ENCODE peak calls at places on chromosomes 12 and 14, in six cellular contexts. One of them, this sample, is unnamed.

GRCh38 chr12:65609359-65609771 is 214.9 kb upstream of the HMGA2 start:
- DNase-seq in adrenal gland: no peak
- DNase-seq in HCT116: peak; percentile 48
- DNase-seq in A549: no peak
- DNase-seq in ovary: no peak
- DNase-seq in heart left ventricle: no peak
- DNase-seq in this sample: no peak

GRCh38 chr14:68710776-68711175 is 82.1 kb downstream of the ZFP36L1 start:
- DNase-seq in HCT116: no peak
- DNase-seq in A549: no peak
- DNase-seq in heart left ventricle: no peak
- DNase-seq in adrenal gland: no peak
- DNase-seq in ovary: no peak
- DNase-seq in this sample: peak; percentile 11

GRCh38 chr12:45591635-45592034 is 137.9 kb upstream of the ARID2 start:
- DNase-seq in heart left ventricle: no peak
- DNase-seq in HCT116: no peak
- DNase-seq in adrenal gland: no peak
- DNase-seq in ovary: no peak
- DNase-seq in A549: no peak
- DNase-seq in this sample: no peak

GRCh38 chr12:110012659-110013058 is 13.4 kb downstream of the ANKRD13A start:
- DNase-seq in adrenal gland: no peak
- DNase-seq in heart left ventricle: no peak
- DNase-seq in ovary: no peak
- DNase-seq in A549: no peak
- DNase-seq in HCT116: no peak
- DNase-seq in this sample: no peak

GRCh38 chr14:90184571-90185266 is 71.6 kb upstream of the PSMC1 start:
- DNase-seq in A549: no peak
- DNase-seq in ovary: no peak
- DNase-seq in HCT116: no peak
- DNase-seq in heart left ventricle: no peak
- DNase-seq in adrenal gland: no peak
- DNase-seq in this sample: no peak

GRCh38 chr12:121787063-121787774 is 6.3 kb downstream of the RHOF start:
- DNase-seq in ovary: no peak
- DNase-seq in A549: no peak
- DNase-seq in heart left ventricle: no peak
- DNase-seq in adrenal gland: peak; percentile 56
- DNase-seq in HCT116: no peak
- DNase-seq in this sample: no peak

GRCh38 chr12:25866586-25867378 is 91.7 kb upstream of the RASSF8 start:
- DNase-seq in ovary: no peak
- DNase-seq in HCT116: no peak
- DNase-seq in heart left ventricle: no peak
- DNase-seq in A549: no peak
- DNase-seq in adrenal gland: no peak
- DNase-seq in this sample: no peak

GRCh38 chr14:74562515-74563232 is 49.4 kb downstream of the LTBP2 start:
- DNase-seq in HCT116: no peak
- DNase-seq in A549: no peak
- DNase-seq in ovary: no peak
- DNase-seq in heart left ventricle: no peak
- DNase-seq in adrenal gland: no peak
- DNase-seq in this sample: no peak

GRCh38 chr12:52529417-52529816 is 9.2 kb upstream of the KRT5 start:
- DNase-seq in adrenal gland: no peak
- DNase-seq in HCT116: no peak
- DNase-seq in ovary: no peak
- DNase-seq in heart left ventricle: no peak
- DNase-seq in A549: no peak
- DNase-seq in this sample: no peak

GRCh38 chr14:68047910-68048309 is 228.3 kb downstream of the RAD51B start:
- DNase-seq in HCT116: no peak
- DNase-seq in A549: no peak
- DNase-seq in adrenal gland: no peak
- DNase-seq in heart left ventricle: no peak
- DNase-seq in ovary: no peak
- DNase-seq in this sample: no peak

GRCh38 chr12:51913071-51914033 is 6.0 kb downstream of the ACVRL1 start:
- DNase-seq in A549: no peak
- DNase-seq in adrenal gland: no peak
- DNase-seq in ovary: no peak
- DNase-seq in heart left ventricle: no peak
- DNase-seq in HCT116: no peak
- DNase-seq in this sample: no peak

GRCh38 chr14:38721822-38722431 is 381.1 kb downstream of the SEC23A start:
- DNase-seq in adrenal gland: peak; percentile 82
- DNase-seq in heart left ventricle: peak; percentile 45
- DNase-seq in A549: peak; percentile 18
- DNase-seq in ovary: no peak
- DNase-seq in HCT116: peak; percentile 40
- DNase-seq in this sample: peak; percentile 24

GRCh38 chr14:101349108-101349507 is 212.2 kb upstream of the DIO3 start:
- DNase-seq in HCT116: no peak
- DNase-seq in adrenal gland: no peak
- DNase-seq in heart left ventricle: no peak
- DNase-seq in A549: no peak
- DNase-seq in ovary: no peak
- DNase-seq in this sample: no peak

GRCh38 chr14:72253503-72253902 is 321.3 kb downstream of the RGS6 start:
- DNase-seq in adrenal gland: no peak
- DNase-seq in HCT116: no peak
- DNase-seq in heart left ventricle: no peak
- DNase-seq in A549: no peak
- DNase-seq in ovary: no peak
- DNase-seq in this sample: no peak

GRCh38 chr12:132506730-132507538 is 17.0 kb downstream of the FBRSL1 start:
- DNase-seq in heart left ventricle: peak; percentile 91
- DNase-seq in HCT116: no peak
- DNase-seq in ovary: peak; percentile 55
- DNase-seq in adrenal gland: peak; percentile 97
- DNase-seq in A549: no peak
- DNase-seq in this sample: peak; percentile 77

GRCh38 chr12:112961536-112961935 is 16.8 kb upstream of the OAS2 start:
- DNase-seq in heart left ventricle: no peak
- DNase-seq in ovary: no peak
- DNase-seq in adrenal gland: no peak
- DNase-seq in A549: no peak
- DNase-seq in HCT116: no peak
- DNase-seq in this sample: no peak

GRCh38 chr14:58864751-58865519 is 227.2 kb downstream of the DACT1 start:
- DNase-seq in heart left ventricle: peak; percentile 20
- DNase-seq in HCT116: no peak
- DNase-seq in adrenal gland: no peak
- DNase-seq in ovary: no peak
- DNase-seq in A549: no peak
- DNase-seq in this sample: no peak

GRCh38 chr14:53979747-53980642 is 23.4 kb upstream of the BMP4 start:
- DNase-seq in A549: no peak
- DNase-seq in heart left ventricle: peak; percentile 8
- DNase-seq in adrenal gland: peak; percentile 84
- DNase-seq in ovary: peak; percentile 56
- DNase-seq in HCT116: no peak
- DNase-seq in this sample: no peak

GRCh38 chr14:78131616-78132015 is 38.6 kb upstream of the NRXN3 start:
- DNase-seq in heart left ventricle: no peak
- DNase-seq in A549: no peak
- DNase-seq in adrenal gland: no peak
- DNase-seq in HCT116: no peak
- DNase-seq in ovary: no peak
- DNase-seq in this sample: no peak

GRCh38 chr12:21527451-21528180 is 1.5 kb downstream of the SPX start:
- DNase-seq in ovary: no peak
- DNase-seq in adrenal gland: peak; percentile 56
- DNase-seq in HCT116: no peak
- DNase-seq in heart left ventricle: peak; percentile 56
- DNase-seq in A549: peak; percentile 70
- DNase-seq in this sample: peak; percentile 19

GRCh38 chr12:88570103-88570502 is 10.2 kb downstream of the KITLG start:
- DNase-seq in heart left ventricle: no peak
- DNase-seq in adrenal gland: no peak
- DNase-seq in ovary: no peak
- DNase-seq in HCT116: no peak
- DNase-seq in A549: no peak
- DNase-seq in this sample: no peak

GRCh38 chr12:68109444-68110217 is 49.9 kb downstream of the IFNG start:
- DNase-seq in heart left ventricle: no peak
- DNase-seq in A549: no peak
- DNase-seq in HCT116: no peak
- DNase-seq in adrenal gland: no peak
- DNase-seq in ovary: no peak
- DNase-seq in this sample: no peak

GRCh38 chr12:109770104-109770860 is 56.7 kb downstream of the FAM222A start:
- DNase-seq in HCT116: no peak
- DNase-seq in ovary: peak; percentile 67
- DNase-seq in A549: no peak
- DNase-seq in adrenal gland: no peak
- DNase-seq in heart left ventricle: no peak
- DNase-seq in this sample: no peak

GRCh38 chr14:89399594-89400068 is 17.4 kb downstream of the FOXN3 start:
- DNase-seq in heart left ventricle: no peak
- DNase-seq in A549: no peak
- DNase-seq in ovary: no peak
- DNase-seq in HCT116: no peak
- DNase-seq in adrenal gland: peak; percentile 58
- DNase-seq in this sample: no peak

GRCh38 chr12:108587826-108588225 is 10.1 kb downstream of the TMEM119 start:
- DNase-seq in heart left ventricle: no peak
- DNase-seq in HCT116: no peak
- DNase-seq in A549: no peak
- DNase-seq in adrenal gland: no peak
- DNase-seq in ovary: no peak
- DNase-seq in this sample: no peak
- TF ChIP-seq POLR2A in heart left ventricle: no peak
- TF ChIP-seq POLR2A in HCT116: no peak
- TF ChIP-seq POLR2A in A549: no peak
- TF ChIP-seq POLR2A in adrenal gland: no peak
- TF ChIP-seq POLR2A in ovary: no peak
- TF ChIP-seq POLR2A in this sample: no peak

DNA sequence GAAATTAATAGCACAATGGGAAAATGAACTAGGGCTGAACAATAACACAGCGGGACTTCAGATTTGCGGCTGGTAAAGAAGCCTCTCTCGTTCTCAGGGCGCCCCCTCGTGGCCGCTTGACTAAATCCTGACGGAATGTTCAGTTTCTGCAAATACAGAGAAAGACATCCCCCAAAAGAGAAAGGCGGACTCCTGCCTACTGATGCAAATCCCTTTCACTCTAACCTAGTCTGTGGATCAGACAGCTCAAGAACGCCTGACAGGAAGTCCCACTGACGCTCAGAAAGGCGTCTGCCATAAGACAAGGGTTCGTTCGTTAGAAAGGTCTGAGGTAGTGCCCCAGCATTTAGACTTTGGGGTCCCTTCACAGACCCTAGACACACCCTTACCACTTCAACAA is 2.5 kb downstream of the NUAK1 start:
- DNase-seq in A549: peak; percentile 59
- DNase-seq in heart left ventricle: peak; percentile 87
- DNase-seq in ovary: peak; percentile 85
- DNase-seq in HCT116: peak; percentile 37
- DNase-seq in adrenal gland: peak; percentile 89
- DNase-seq in this sample: peak; percentile 76
- TF ChIP-seq POLR2A in A549: no peak
- TF ChIP-seq POLR2A in heart left ventricle: no peak
- TF ChIP-seq POLR2A in ovary: no peak
- TF ChIP-seq POLR2A in HCT116: no peak
- TF ChIP-seq POLR2A in adrenal gland: no peak
- TF ChIP-seq POLR2A in this sample: no peak

DNA sequence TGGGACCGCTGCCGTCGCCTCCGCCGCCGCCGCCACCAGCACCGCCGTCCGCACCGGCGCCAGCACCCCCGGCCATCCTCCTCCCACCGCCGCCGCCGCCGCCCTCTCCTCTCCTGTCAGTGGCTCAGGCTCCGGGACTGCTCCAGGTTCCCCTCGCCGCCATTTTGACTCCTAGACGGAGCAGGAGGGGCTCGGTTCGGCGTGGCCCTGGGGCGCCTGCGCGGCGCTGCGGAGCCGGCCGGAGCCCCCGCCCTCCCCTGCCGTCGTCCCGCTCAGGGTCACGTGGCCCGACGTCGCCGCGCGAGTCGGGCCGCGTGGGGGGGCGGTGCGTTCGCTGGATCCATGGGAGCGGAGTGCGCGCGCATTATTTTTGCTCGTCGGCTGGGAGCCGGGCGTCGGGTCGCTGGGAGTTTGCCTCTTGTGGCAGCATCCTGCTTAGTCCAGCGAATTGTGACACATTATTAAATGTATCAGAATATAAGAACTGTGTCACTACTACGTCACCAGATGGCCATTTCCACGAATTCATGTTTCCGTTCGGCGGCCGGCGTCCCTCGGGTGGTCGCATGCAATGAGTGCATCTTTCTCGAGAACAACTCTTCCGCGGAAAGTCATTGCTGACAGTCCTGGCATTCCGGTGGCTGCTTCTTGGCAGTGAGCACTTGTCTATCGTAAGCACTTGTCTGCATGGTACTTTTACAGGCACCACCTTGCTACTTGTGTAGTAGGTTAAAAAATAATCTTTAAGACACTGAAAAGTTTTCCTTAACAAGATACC is at the start of gene BTBD7:
- DNase-seq in adrenal gland: peak; percentile 97
- DNase-seq in HCT116: peak; percentile 90
- DNase-seq in ovary: peak; percentile 91
- DNase-seq in A549: peak; percentile 93
- DNase-seq in heart left ventricle: peak; percentile 96
- DNase-seq in this sample: peak; percentile 97
- TF ChIP-seq POLR2A in adrenal gland: peak; percentile 81
- TF ChIP-seq POLR2A in HCT116: peak; percentile 83
- TF ChIP-seq POLR2A in ovary: peak; percentile 46
- TF ChIP-seq POLR2A in A549: peak; percentile 53
- TF ChIP-seq POLR2A in heart left ventricle: no peak
- TF ChIP-seq POLR2A in this sample: peak; percentile 79

DNA sequence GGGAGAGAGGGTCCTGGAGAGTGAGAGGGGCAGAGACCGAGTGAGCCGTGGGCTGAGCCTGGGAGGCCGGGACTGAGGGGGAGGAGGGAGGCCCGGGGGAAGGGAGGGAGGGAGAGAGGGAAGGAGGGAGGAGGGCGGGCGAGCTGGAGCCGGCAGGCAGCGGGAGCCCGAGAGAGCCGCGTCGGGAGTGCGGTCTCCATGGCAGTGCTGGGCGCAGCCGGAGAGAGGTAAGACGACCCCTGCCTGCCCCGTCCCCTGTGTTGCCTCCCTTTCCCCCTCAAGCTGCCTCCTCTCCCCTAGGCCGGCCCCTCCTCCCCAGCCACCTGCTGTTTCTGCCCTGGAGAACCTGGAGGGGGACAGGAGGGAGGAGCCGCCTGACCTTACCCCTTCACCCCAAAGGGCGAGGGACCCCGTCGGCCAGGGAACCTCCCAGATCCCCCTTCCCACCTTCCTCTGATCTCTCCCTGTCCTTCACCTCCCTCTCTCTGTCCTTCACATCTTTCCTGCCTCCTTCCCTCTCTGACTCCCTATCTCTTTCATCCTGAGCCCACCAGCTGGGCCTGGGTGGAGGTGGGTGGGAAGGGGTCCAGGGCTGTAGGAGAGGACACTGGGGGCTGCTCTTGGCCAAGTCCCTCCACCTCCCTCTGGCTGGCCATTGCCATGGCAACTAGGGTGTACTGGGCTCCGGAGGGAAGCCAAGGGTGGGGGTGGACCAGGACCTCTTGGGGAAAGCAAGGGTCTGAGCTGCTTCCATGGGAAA is at the start of gene GPR162:
- DNase-seq in ovary: peak; percentile 54
- DNase-seq in A549: peak; percentile 35
- DNase-seq in heart left ventricle: peak; percentile 76
- DNase-seq in HCT116: no peak
- DNase-seq in adrenal gland: peak; percentile 38
- DNase-seq in this sample: no peak
- TF ChIP-seq POLR2A in ovary: no peak
- TF ChIP-seq POLR2A in A549: peak; percentile 7
- TF ChIP-seq POLR2A in heart left ventricle: no peak
- TF ChIP-seq POLR2A in HCT116: peak; percentile 24
- TF ChIP-seq POLR2A in adrenal gland: no peak
- TF ChIP-seq POLR2A in this sample: no peak

This sample was measured in erythroblast.